ENCODE peak calls at places on chromosomes 6 and 20, in seven cellular contexts. One of them, this sample, is unnamed.
A peak's percentile ranks its signal among the peaks of the same experiment; 100 is the strongest.

GRCh38 chr6:209432-210103 is 82.7 kb upstream of the DUSP22 start:
- DNase-seq in neural crest cell: no peak
- DNase-seq in GM20000: peak; percentile 82
- DNase-seq in endothelial cell: no peak
- DNase-seq in Karpas-422: peak; percentile 4
- DNase-seq in T-helper 2 cell: peak; percentile 60
- DNase-seq in C1 segment of cervical spinal cord: no peak
- DNase-seq in this sample: no peak

GRCh38 chr6:106159531-106159940 is 73.4 kb downstream of the PRDM1 start:
- DNase-seq in neural crest cell: no peak
- DNase-seq in GM20000: no peak
- DNase-seq in endothelial cell: no peak
- DNase-seq in Karpas-422: no peak
- DNase-seq in T-helper 2 cell: no peak
- DNase-seq in C1 segment of cervical spinal cord: no peak
- DNase-seq in this sample: no peak

GRCh38 chr6:44837741-44838140 is 450.2 kb downstream of the CDC5L start:
- DNase-seq in neural crest cell: no peak
- DNase-seq in GM20000: no peak
- DNase-seq in endothelial cell: no peak
- DNase-seq in Karpas-422: no peak
- DNase-seq in T-helper 2 cell: no peak
- DNase-seq in C1 segment of cervical spinal cord: no peak
- DNase-seq in this sample: no peak

GRCh38 chr6:154613137-154613676 is 102.7 kb upstream of the CNKSR3 start:
- DNase-seq in neural crest cell: no peak
- DNase-seq in GM20000: no peak
- DNase-seq in endothelial cell: no peak
- DNase-seq in Karpas-422: no peak
- DNase-seq in T-helper 2 cell: no peak
- DNase-seq in C1 segment of cervical spinal cord: no peak
- DNase-seq in this sample: no peak

GRCh38 chr20:62964700-62965099 is 12.2 kb downstream of the SLC17A9 start:
- DNase-seq in neural crest cell: no peak
- DNase-seq in GM20000: no peak
- DNase-seq in endothelial cell: no peak
- DNase-seq in Karpas-422: no peak
- DNase-seq in T-helper 2 cell: no peak
- DNase-seq in C1 segment of cervical spinal cord: no peak
- DNase-seq in this sample: no peak

GRCh38 chr6:5068153-5068751 is 16.9 kb upstream of the PPP1R3G start:
- DNase-seq in neural crest cell: no peak
- DNase-seq in GM20000: no peak
- DNase-seq in endothelial cell: no peak
- DNase-seq in Karpas-422: no peak
- DNase-seq in T-helper 2 cell: no peak
- DNase-seq in C1 segment of cervical spinal cord: no peak
- DNase-seq in this sample: no peak

GRCh38 chr6:28446818-28447511 is 3.7 kb upstream of the ZSCAN23 start:
- DNase-seq in neural crest cell: peak; percentile 35
- DNase-seq in GM20000: no peak
- DNase-seq in endothelial cell: peak; percentile 19
- DNase-seq in Karpas-422: no peak
- DNase-seq in T-helper 2 cell: no peak
- DNase-seq in C1 segment of cervical spinal cord: no peak
- DNase-seq in this sample: no peak

GRCh38 chr6:33950891-33951889 is 147.4 kb upstream of the MLN start:
- DNase-seq in neural crest cell: no peak
- DNase-seq in GM20000: no peak
- DNase-seq in endothelial cell: no peak
- DNase-seq in Karpas-422: no peak
- DNase-seq in T-helper 2 cell: no peak
- DNase-seq in C1 segment of cervical spinal cord: no peak
- DNase-seq in this sample: no peak

This sample was measured in NCI-H2107.